ENCODE peak calls at places on chromosomes 2 and 18, in four cellular contexts. J is COR-L47, Y is nucleus accumbens, P is uterus. D is an unnamed sample.

GRCh38 chr2:55010149-55010591 is 40.1 kb downstream of the RTN4 start:
- DNase-seq in J (no peak), Y (peak; percentile 51), P (no peak), D (peak; percentile 24)

GRCh38 chr2:240468300-240469238 is 33.1 kb downstream of the GPC1 start:
- DNase-seq in J (no peak), Y (no peak), P (peak; percentile 16), D (peak; percentile 0)

GRCh38 chr2:164114937-164115336 is 379.1 kb upstream of the FIGN start:
- DNase-seq in J (no peak), Y (no peak), P (no peak), D (no peak)

GRCh38 chr2:216315817-216316603 is 56.3 kb downstream of the MARCHF4 start:
- DNase-seq in J (peak; percentile 60), Y (no peak), P (no peak), D (no peak)

GRCh38 chr2:203835420-203835819 is 32.2 kb upstream of the CTLA4 start:
- DNase-seq in J (no peak), Y (no peak), P (no peak), D (no peak)

GRCh38 chr2:168449419-168449818 is 6.7 kb upstream of the CERS6 start:
- DNase-seq in J (no peak), Y (no peak), P (no peak), D (no peak)

GRCh38 chr2:45612265-45612664 is 1.2 kb upstream of the SRBD1 start:
- DNase-seq in J (no peak), Y (no peak), P (no peak), D (no peak)

GRCh38 chr2:197353393-197354168 is 43.0 kb upstream of the ANKRD44 start:
- DNase-seq in J (no peak), Y (no peak), P (no peak), D (no peak)

GRCh38 chr18:59265246-59266018 is 7.8 kb downstream of the RAX start:
- DNase-seq in J (no peak), Y (no peak), P (no peak), D (no peak)

GRCh38 chr2:11481789-11482472 is 16.0 kb upstream of the E2F6 start:
- DNase-seq in J (no peak), Y (no peak), P (peak; percentile 33), D (no peak)

GRCh38 chr2:16726577-16726976 is 60.9 kb upstream of the CYRIA start:
- DNase-seq in J (no peak), Y (no peak), P (no peak), D (no peak)

GRCh38 chr18:78658531-78658930 is 321.1 kb upstream of the SALL3 start:
- DNase-seq in J (no peak), Y (no peak), P (no peak), D (no peak)

GRCh38 chr2:241010531-241011295 is 12.3 kb downstream of the SNED1 start:
- DNase-seq in J (no peak), Y (no peak), P (no peak), D (no peak)

GRCh38 chr2:105455488-105455991 is 56.7 kb upstream of the FHL2 start:
- DNase-seq in J (no peak), Y (no peak), P (peak; percentile 25), D (no peak)

GRCh38 chr2:233707979-233708644 is 4.6 kb upstream of the UGT1A5 start:
- DNase-seq in J (no peak), Y (no peak), P (no peak), D (no peak)

GRCh38 chr2:26347286-26347865 is 787 bp upstream of the ADGRF3 start:
- DNase-seq in J (no peak), Y (no peak), P (no peak), D (no peak)

GRCh38 chr2:10537522-10538195 is 89.5 kb upstream of the ODC1 start:
- DNase-seq in J (no peak), Y (no peak), P (no peak), D (no peak)

GRCh38 chr2:236563953-236564352 is 5.7 kb upstream of the ACKR3 start:
- DNase-seq in J (no peak), Y (no peak), P (no peak), D (no peak)

GRCh38 chr2:33131108-33131507 is 184.4 kb downstream of the LTBP1 start:
- DNase-seq in J (no peak), Y (no peak), P (no peak), D (no peak)

GRCh38 chr2:224078656-224079055 is 39.6 kb upstream of the SERPINE2 start:
- DNase-seq in J (no peak), Y (no peak), P (no peak), D (no peak)

GRCh38 chr2:207955456-207955855 is 69.9 kb downstream of the PLEKHM3 start:
- DNase-seq in J (no peak), Y (no peak), P (no peak), D (no peak)

GRCh38 chr2:27795868-27796277 is 24.4 kb downstream of the MRPL33 start:
- DNase-seq in J (no peak), Y (no peak), P (no peak), D (no peak)

GRCh38 chr2:28956415-28956826 is 24.7 kb upstream of the TOGARAM2 start:
- DNase-seq in J (peak; percentile 18), Y (no peak), P (no peak), D (no peak)

GRCh38 chr2:63053889-63054725 is 3.5 kb downstream of the OTX1 start:
- DNase-seq in J (no peak), Y (no peak), P (no peak), D (no peak)

GRCh38 chr2:140947236-140947635 is 1183.6 kb downstream of the LRP1B start:
- DNase-seq in J (no peak), Y (no peak), P (no peak), D (no peak)

GRCh38 chr2:219388845-219389156 is 1.1 kb upstream of the DNPEP start:
- DNase-seq in J (no peak), Y (no peak), P (no peak), D (no peak)

GRCh38 chr2:160005476-160005875 is 56.9 kb downstream of the PLA2R1 start:
- DNase-seq in J (no peak), Y (no peak), P (no peak), D (no peak)

D was measured in stimulated activated naive B cell treated with anti-CD40 and anti-IgM and Interleukin-4, amounts not matched to agents 10 μg/mL and 1 μg/mL and 100 μg/mL, for 72 hours.